ENCODE peak calls at places on chromosomes 7 and 10, in four cellular contexts. F is HCT116; R is CD8-positive, alpha-beta memory T cell; E is SJCRH30. D is an unnamed sample.

GRCh38 chr10:50417906-50418697 is 166.8 kb upstream of the ASAH2 start:
- DNase-seq in F (peak; percentile 86), E (peak; percentile 79), R (peak; percentile 18), D (peak; percentile 85)

GRCh38 chr10:104057717-104058116 is 28.0 kb downstream of the COL17A1 start:
- DNase-seq in R (no peak), E (no peak), F (no peak), D (no peak)

GRCh38 chr10:127043312-127043711 is 138.1 kb downstream of the DOCK1 start:
- DNase-seq in R (no peak), F (no peak), E (no peak), D (no peak)

GRCh38 chr7:96719164-96719563 is 9.5 kb upstream of the SEM1 start:
- DNase-seq in R (no peak), F (no peak), E (peak; percentile 38), D (peak; percentile 63)

GRCh38 chr7:18535811-18536413 is 40.4 kb downstream of the HDAC9 start:
- DNase-seq in F (no peak), E (no peak), R (no peak), D (no peak)

GRCh38 chr7:133854739-133855138 is 272.4 kb upstream of the LRGUK start:
- DNase-seq in F (peak; percentile 8), R (no peak), E (no peak), D (peak; percentile 71)

GRCh38 chr7:142089035-142089434 is 22.5 kb upstream of the MGAM2 start:
- DNase-seq in E (no peak), F (no peak), R (no peak), D (no peak)

GRCh38 chr10:33352154-33352553 is 17.7 kb upstream of the NRP1 start:
- DNase-seq in F (no peak), R (no peak), E (peak; percentile 43), D (peak; percentile 32)

GRCh38 chr7:12729112-12729511 is 41.7 kb downstream of the ARL4A start:
- DNase-seq in E (peak; percentile 61), F (no peak), R (no peak), D (peak; percentile 78)

GRCh38 chr10:50937230-50937907 is 51.9 kb upstream of the A1CF start:
- DNase-seq in E (no peak), R (no peak), F (peak; percentile 39), D (peak; percentile 51)

GRCh38 chr10:10510179-10510578 is 507.5 kb upstream of the CELF2 start:
- DNase-seq in F (no peak), R (no peak), E (no peak), D (no peak)

GRCh38 chr7:84529480-84530205 is 335.1 kb upstream of the SEMA3A start:
- DNase-seq in E (peak; percentile 32), F (peak; percentile 47), R (no peak), D (no peak)

GRCh38 chr7:122301858-122302745 is 2.4 kb downstream of the FEZF1 start:
- DNase-seq in F (no peak), E (no peak), R (no peak), D (peak; percentile 71)

GRCh38 chr7:133513608-133514007 is 260.7 kb downstream of the EXOC4 start:
- DNase-seq in E (no peak), F (no peak), R (no peak), D (no peak)

GRCh38 chr7:38171558-38172403 is 6.3 kb upstream of the STARD3NL start:
- DNase-seq in R (no peak), F (no peak), E (no peak), D (no peak)

GRCh38 chr7:139936760-139937310 is 107.8 kb downstream of the TBXAS1 start:
- DNase-seq in R (no peak), E (no peak), F (no peak), D (no peak)

GRCh38 chr7:27661776-27662489 is 750 bp downstream of the HIBADH start:
- DNase-seq in E (no peak), R (no peak), F (no peak), D (peak; percentile 8)

GRCh38 chr7:114969096-114969495 is 47.2 kb downstream of the MDFIC start:
- DNase-seq in E (no peak), R (no peak), F (no peak), D (no peak)

GRCh38 chr7:2734761-2735571 is 47.0 kb downstream of the AMZ1 start:
- DNase-seq in E (no peak), R (no peak), F (no peak), D (peak; percentile 68)

GRCh38 chr7:71237945-71238344 is 106.0 kb downstream of the GALNT17 start:
- DNase-seq in R (no peak), F (no peak), E (peak; percentile 5), D (no peak)

GRCh38 chr10:87660484-87661133 is 931 bp downstream of the PAPSS2 start:
- DNase-seq in F (no peak), E (no peak), R (no peak), D (no peak)

GRCh38 chr10:3784510-3785250 is at the start of gene KLF6:
- DNase-seq in F (no peak), R (no peak), E (peak; percentile 14), D (peak; percentile 52)

GRCh38 chr7:88147341-88147740 is 72.5 kb downstream of the SRI start:
- DNase-seq in F (no peak), E (no peak), R (no peak), D (no peak)

GRCh38 chr10:103679096-103679790 is 176.1 kb downstream of the SH3PXD2A start:
- DNase-seq in E (no peak), F (no peak), R (no peak), D (no peak)

GRCh38 chr10:31207636-31208035 is 111.4 kb upstream of the ZEB1 start:
- DNase-seq in F (no peak), E (no peak), R (no peak), D (no peak)

GRCh38 chr7:154299736-154300135 is 247.5 kb downstream of the DPP6 start:
- DNase-seq in E (no peak), F (no peak), R (no peak), D (no peak)

GRCh38 chr10:59733321-59733720 is 19.9 kb downstream of the MRLN start:
- DNase-seq in E (no peak), F (no peak), R (no peak), D (no peak)

GRCh38 chr7:44277851-44278250 is 47.5 kb downstream of the CAMK2B start:
- DNase-seq in E (no peak), F (no peak), R (no peak), D (no peak)

GRCh38 chr10:103845983-103846382 is 9.4 kb downstream of the SH3PXD2A start:
- DNase-seq in F (no peak), R (no peak), E (no peak), D (no peak)

GRCh38 chr10:101123815-101124617 is 7.1 kb upstream of the TLX1 start:
- DNase-seq in F (no peak), R (no peak), E (no peak), D (no peak)

GRCh38 chr10:101124933-101125332 is 6.2 kb upstream of the TLX1 start:
- DNase-seq in R (no peak), E (no peak), F (no peak), D (no peak)

GRCh38 chr10:101122270-101123084 is 8.6 kb upstream of the TLX1 start:
- DNase-seq in E (no peak), F (no peak), R (no peak), D (no peak)

GRCh38 chr10:101121661-101122045 is 9.4 kb upstream of the TLX1 start:
- DNase-seq in F (no peak), E (no peak), R (no peak), D (no peak)

GRCh38 chr10:101123085-101123814 is 7.8 kb upstream of the TLX1 start:
- DNase-seq in F (no peak), E (peak; percentile 38), R (no peak), D (no peak)
- H3K27me3 ChIP-seq in F (peaks cover 12% of the 10 kb centered on the region), E (peaks cover 76% of the 10 kb centered on the region), R (peaks cover 58% of the 10 kb centered on the region), D (peaks cover 79% of the 10 kb centered on the region)

DNA sequence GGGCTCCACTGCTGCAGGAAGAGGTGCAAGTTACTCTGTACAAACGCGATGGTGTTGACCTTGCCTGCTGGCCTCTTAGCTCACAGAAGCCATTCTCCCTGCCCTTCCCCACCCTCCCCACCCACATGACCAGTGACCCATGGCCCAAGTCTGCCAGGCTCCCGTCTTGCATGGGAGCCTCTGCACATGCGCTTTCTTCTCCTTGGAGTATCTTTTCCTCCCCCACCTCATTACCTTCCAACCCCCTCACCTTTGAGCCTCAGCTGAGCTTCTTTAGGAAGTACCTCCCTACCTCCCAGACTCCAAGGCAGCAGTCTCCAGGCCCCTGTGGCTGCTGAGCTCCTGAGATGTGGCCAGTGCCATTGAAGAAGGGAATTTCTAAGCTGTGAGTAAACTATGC is 337.7 kb upstream of the ZNF32 start:
- DNase-seq in R (no peak), E (no peak), F (no peak), D (no peak)
- H3K27ac ChIP-seq in R (no peak overlapping the region), E (no peak overlapping the region), F (no peak overlapping the region), D (no peak overlapping the region)

DNA sequence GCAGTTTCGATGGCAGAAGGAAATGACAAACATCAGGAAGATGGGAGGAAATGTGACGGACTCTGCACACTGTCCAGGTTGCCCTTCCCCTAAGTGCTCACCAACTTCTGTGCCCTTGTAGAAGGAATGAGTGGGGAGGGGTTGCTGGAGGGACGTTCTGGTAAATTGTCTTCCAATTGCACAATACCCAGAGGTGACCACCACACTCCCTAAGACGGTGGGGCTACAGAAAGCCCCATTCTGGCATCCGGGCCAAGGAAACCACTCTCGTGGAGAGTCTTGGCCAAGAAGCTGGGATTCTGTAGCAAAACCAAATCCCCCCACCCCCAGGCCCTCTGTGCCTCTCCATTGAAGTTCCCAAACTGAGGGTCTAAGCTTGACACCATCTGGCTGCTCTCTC is 37.1 kb downstream of the ZMIZ1 start:
- DNase-seq in R (no peak), E (no peak), F (no peak), D (no peak)
- H3K4me1 ChIP-seq in R (peaks cover 20% of the 10 kb centered on the region), E (peaks cover 36% of the 10 kb centered on the region), F (peaks cover 23% of the 10 kb centered on the region), D (peaks cover 31% of the 10 kb centered on the region)

GRCh38 chr10:14330390-14331071 is at the start of gene FRMD4A:
- DNase-seq in E (no peak), R (no peak), F (no peak), D (no peak)
- H3K27me3 ChIP-seq in E (no peaks in the 10 kb centered on the region), R (peaks cover 5% of the 10 kb centered on the region), F (peaks cover 76% of the 10 kb centered on the region), D (peaks cover 12% of the 10 kb centered on the region)